ENCODE peak calls at places on chromosomes 6 and 20, in ten cellular contexts. U is SW480; E is CD8-positive, alpha-beta T cell; O is fibroblast of lung; R is effector memory CD4-positive, alpha-beta T cell; G is EL; M is nephron progenitor cell; X is RWPE1; K is AG20443; H is cardiac muscle cell. V is an unnamed sample.

GRCh38 chr6:110653381-110653780 is 161.9 kb downstream of the CDK19 start:
- DNase-seq in U (no peak), E (no peak), O (no peak), R (no peak), G (no peak), M (no peak), X (no peak), K (no peak), H (no peak), V (no peak)

GRCh38 chr6:74519172-74519571 is 686.7 kb downstream of the COL12A1 start:
- DNase-seq in U (peak), E (no peak), O (peak), R (no peak), G (peak), M (no peak), X (peak), K (peak), H (peak), V (no peak)

GRCh38 chr6:40397287-40398033 is 189.7 kb downstream of the LRFN2 start:
- DNase-seq in U (no peak), E (no peak), O (no peak), R (no peak), G (no peak), M (no peak), X (no peak), K (no peak), H (no peak), V (no peak)

GRCh38 chr20:32021091-32021490 is 10.9 kb downstream of the CCM2L start:
- DNase-seq in U (no peak), E (no peak), O (peak), R (no peak), G (no peak), M (no peak), X (no peak), K (no peak), H (no peak), V (no peak)

GRCh38 chr6:166167801-166168615 is at the start of gene TBXT:
- DNase-seq in U (peak), E (no peak), O (peak), R (no peak), G (no peak), M (peak), X (no peak), K (no peak), H (peak), V (peak)

GRCh38 chr6:41163419-41163717 is 452 bp upstream of the TREM2 start:
- DNase-seq in U (no peak), E (no peak), O (no peak), R (no peak), G (no peak), M (no peak), X (no peak), K (no peak), H (no peak), V (no peak)

GRCh38 chr6:81849248-81849647 is 96.8 kb upstream of the TENT5A start:
- DNase-seq in U (no peak), E (no peak), O (no peak), R (no peak), G (no peak), M (no peak), X (no peak), K (no peak), H (no peak), V (no peak)

GRCh38 chr20:38330638-38331037 is 15.6 kb upstream of the LBP start:
- DNase-seq in U (no peak), E (no peak), O (no peak), R (no peak), G (no peak), M (no peak), X (no peak), K (no peak), H (no peak), V (no peak)

GRCh38 chr6:152184573-152185157 is 377.2 kb downstream of the ESR1 start:
- DNase-seq in U (no peak), E (no peak), O (no peak), R (no peak), G (peak), M (no peak), X (no peak), K (no peak), H (no peak), V (peak)

GRCh38 chr20:36849333-36850065 is 26.4 kb upstream of the TLDC2 start:
- DNase-seq in U (no peak), E (no peak), O (no peak), R (no peak), G (no peak), M (no peak), X (no peak), K (no peak), H (no peak), V (no peak)

GRCh38 chr6:170269873-170270541 is 20.9 kb downstream of the DLL1 start:
- DNase-seq in U (no peak), E (no peak), O (no peak), R (no peak), G (no peak), M (no peak), X (no peak), K (no peak), H (no peak), V (no peak)

GRCh38 chr6:41092421-41093140 is 19.8 kb downstream of the NFYA start:
- DNase-seq in U (peak), E (no peak), O (peak), R (no peak), G (peak), M (no peak), X (no peak), K (peak), H (peak), V (no peak)

GRCh38 chr20:61083431-61083830 is 168.6 kb upstream of the CDH4 start:
- DNase-seq in U (no peak), E (no peak), O (no peak), R (no peak), G (no peak), M (no peak), X (no peak), K (no peak), H (no peak), V (no peak)

GRCh38 chr6:157912326-157912725 is 69.3 kb upstream of the SYNJ2 start:
- DNase-seq in U (no peak), E (no peak), O (peak), R (no peak), G (peak), M (no peak), X (no peak), K (peak), H (peak), V (no peak)

GRCh38 chr6:33198159-33198852 is 2.2 kb downstream of the RXRB start:
- DNase-seq in U (no peak), E (no peak), O (no peak), R (no peak), G (no peak), M (no peak), X (no peak), K (no peak), H (no peak), V (no peak)

GRCh38 chr20:52083627-52084232 is 107.8 kb downstream of the ZFP64 start:
- DNase-seq in U (peak), E (no peak), O (peak), R (no peak), G (peak), M (peak), X (peak), K (peak), H (peak), V (peak)

GRCh38 chr20:63521602-63522001 is 1.0 kb downstream of the PPDPF start:
- DNase-seq in U (no peak), E (no peak), O (no peak), R (no peak), G (no peak), M (no peak), X (no peak), K (no peak), H (peak), V (peak)

GRCh38 chr20:9348746-9349145 is 165.6 kb upstream of the LAMP5 start:
- DNase-seq in U (no peak), E (no peak), O (peak), R (no peak), G (peak), M (no peak), X (no peak), K (no peak), H (peak), V (no peak)

GRCh38 chr6:19873031-19873430 is 35.9 kb downstream of the ID4 start:
- DNase-seq in U (no peak), E (no peak), O (no peak), R (no peak), G (peak), M (peak), X (no peak), K (no peak), H (peak), V (no peak)

GRCh38 chr20:19453369-19453768 is 240.9 kb downstream of the SLC24A3 start:
- DNase-seq in U (no peak), E (no peak), O (no peak), R (no peak), G (no peak), M (peak), X (no peak), K (no peak), H (no peak), V (no peak)

GRCh38 chr6:127384007-127384406 is 40.6 kb upstream of the ECHDC1 start:
- DNase-seq in U (no peak), E (no peak), O (peak), R (no peak), G (no peak), M (no peak), X (no peak), K (no peak), H (peak), V (no peak)

GRCh38 chr6:34144581-34145160 is 1.2 kb downstream of the GRM4 start:
- DNase-seq in U (no peak), E (no peak), O (no peak), R (no peak), G (no peak), M (no peak), X (no peak), K (no peak), H (no peak), V (no peak)

GRCh38 chr6:67881706-67882065 is 753.4 kb upstream of the ADGRB3 start:
- DNase-seq in U (no peak), E (no peak), O (no peak), R (no peak), G (no peak), M (no peak), X (no peak), K (no peak), H (no peak), V (no peak)

GRCh38 chr6:23308166-23308565 is 738.8 kb downstream of the HDGFL1 start:
- DNase-seq in U (no peak), E (no peak), O (no peak), R (no peak), G (no peak), M (no peak), X (no peak), K (no peak), H (no peak), V (no peak)

GRCh38 chr6:142899101-142899760 is 45.7 kb downstream of the HIVEP2 start:
- DNase-seq in U (no peak), E (no peak), O (no peak), R (no peak), G (no peak), M (no peak), X (no peak), K (no peak), H (no peak), V (no peak)

GRCh38 chr20:63290677-63291472 is 2.1 kb upstream of the COL20A1 start:
- DNase-seq in U (peak), E (peak), O (peak), R (peak), G (peak), M (peak), X (peak), K (peak), H (peak), V (peak)